ENCODE peak calls at places on chromosome 18, in eight cellular contexts. One of them, this sample, is unnamed.
A peak's percentile ranks its signal among the peaks of the same experiment; 100 is the strongest.

GRCh38 chr18:22723221-22723620 is 209.9 kb upstream of the RBBP8 start:
- DNase-seq in fibroblast of lung: no peak
- DNase-seq in body of pancreas: no peak
- DNase-seq in pancreas: no peak
- DNase-seq in PC-3: no peak
- DNase-seq in cardiac muscle cell: no peak
- DNase-seq in A549: no peak
- DNase-seq in colonic mucosa: no peak
- DNase-seq in this sample: no peak

GRCh38 chr18:70397259-70397925 is 108.5 kb downstream of the SOCS6 start:
- DNase-seq in fibroblast of lung: peak; percentile 33
- DNase-seq in body of pancreas: no peak
- DNase-seq in pancreas: no peak
- DNase-seq in PC-3: peak; percentile 42
- DNase-seq in cardiac muscle cell: no peak
- DNase-seq in A549: no peak
- DNase-seq in colonic mucosa: no peak
- DNase-seq in this sample: no peak

GRCh38 chr18:5238371-5238758 is 41.3 kb upstream of the AKAIN1 start:
- DNase-seq in fibroblast of lung: peak; percentile 52
- DNase-seq in body of pancreas: peak; percentile 85
- DNase-seq in pancreas: peak; percentile 73
- DNase-seq in PC-3: peak; percentile 11
- DNase-seq in cardiac muscle cell: peak; percentile 48
- DNase-seq in A549: no peak
- DNase-seq in colonic mucosa: peak; percentile 85
- DNase-seq in this sample: no peak

GRCh38 chr18:11981633-11982366 is 493 bp downstream of the IMPA2 start:
- DNase-seq in fibroblast of lung: peak; percentile 16
- DNase-seq in body of pancreas: peak; percentile 52
- DNase-seq in pancreas: peak; percentile 80
- DNase-seq in PC-3: peak; percentile 46
- DNase-seq in cardiac muscle cell: peak; percentile 34
- DNase-seq in A549: peak; percentile 35
- DNase-seq in colonic mucosa: peak; percentile 67
- DNase-seq in this sample: peak; percentile 14

GRCh38 chr18:56873441-56874140 is 222.4 kb downstream of the WDR7 start:
- DNase-seq in fibroblast of lung: peak; percentile 6
- DNase-seq in body of pancreas: no peak
- DNase-seq in pancreas: no peak
- DNase-seq in PC-3: no peak
- DNase-seq in cardiac muscle cell: peak; percentile 30
- DNase-seq in A549: no peak
- DNase-seq in colonic mucosa: no peak
- DNase-seq in this sample: no peak

GRCh38 chr18:56738184-56738583 is 87.0 kb downstream of the WDR7 start:
- DNase-seq in fibroblast of lung: no peak
- DNase-seq in body of pancreas: no peak
- DNase-seq in pancreas: no peak
- DNase-seq in PC-3: no peak
- DNase-seq in cardiac muscle cell: no peak
- DNase-seq in A549: no peak
- DNase-seq in colonic mucosa: no peak
- DNase-seq in this sample: no peak

GRCh38 chr18:1663879-1664705 is 759.4 kb downstream of the ADCYAP1 start:
- DNase-seq in fibroblast of lung: peak; percentile 3
- DNase-seq in body of pancreas: peak; percentile 66
- DNase-seq in pancreas: peak; percentile 83
- DNase-seq in PC-3: peak; percentile 69
- DNase-seq in cardiac muscle cell: peak; percentile 45
- DNase-seq in A549: peak; percentile 0
- DNase-seq in colonic mucosa: peak; percentile 31
- DNase-seq in this sample: peak; percentile 49

GRCh38 chr18:14086459-14087231 is 45.6 kb downstream of the ZNF519 start:
- DNase-seq in fibroblast of lung: peak; percentile 19
- DNase-seq in body of pancreas: peak; percentile 17
- DNase-seq in pancreas: no peak
- DNase-seq in PC-3: peak; percentile 63
- DNase-seq in cardiac muscle cell: peak; percentile 52
- DNase-seq in A549: peak; percentile 2
- DNase-seq in colonic mucosa: no peak
- DNase-seq in this sample: peak; percentile 59

GRCh38 chr18:41504316-41504715 is 450.7 kb upstream of the PIK3C3 start:
- DNase-seq in fibroblast of lung: peak; percentile 17
- DNase-seq in body of pancreas: no peak
- DNase-seq in pancreas: no peak
- DNase-seq in PC-3: peak; percentile 64
- DNase-seq in cardiac muscle cell: no peak
- DNase-seq in A549: no peak
- DNase-seq in colonic mucosa: no peak
- DNase-seq in this sample: no peak

DNA sequence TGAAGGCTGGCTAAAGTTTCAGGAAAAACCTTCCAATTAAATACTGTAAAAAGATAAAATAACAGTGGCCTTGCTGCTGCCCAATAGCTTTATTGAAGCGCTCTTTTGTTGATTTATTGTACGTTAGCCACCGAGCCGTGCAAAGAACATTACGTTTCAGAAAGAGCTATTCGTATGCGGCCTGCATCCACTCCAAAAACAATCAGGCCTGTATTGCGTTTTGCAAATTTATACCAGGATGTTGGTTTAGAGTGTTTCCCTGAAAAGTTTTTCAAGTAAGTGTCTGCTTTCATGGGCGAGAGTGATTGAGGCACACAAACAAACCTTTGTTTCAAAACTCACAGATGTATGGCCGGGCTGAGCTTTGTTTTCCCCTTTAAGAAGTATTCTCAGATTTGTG is 257.2 kb upstream of the SALL3 start:
- DNase-seq in fibroblast of lung: no peak
- DNase-seq in body of pancreas: no peak
- DNase-seq in pancreas: no peak
- DNase-seq in PC-3: no peak
- DNase-seq in cardiac muscle cell: no peak
- DNase-seq in A549: no peak
- DNase-seq in colonic mucosa: no peak
- DNase-seq in this sample: no peak
- H3K4me3 ChIP-seq in fibroblast of lung: no peak overlapping the region
- H3K4me3 ChIP-seq in body of pancreas: no peak overlapping the region
- H3K4me3 ChIP-seq in pancreas: no peak overlapping the region
- H3K4me3 ChIP-seq in PC-3: no peak overlapping the region
- H3K4me3 ChIP-seq in cardiac muscle cell: no peak overlapping the region
- H3K4me3 ChIP-seq in A549: no peak overlapping the region
- H3K4me3 ChIP-seq in colonic mucosa: no peak overlapping the region
- H3K4me3 ChIP-seq in this sample: no peak overlapping the region

DNA sequence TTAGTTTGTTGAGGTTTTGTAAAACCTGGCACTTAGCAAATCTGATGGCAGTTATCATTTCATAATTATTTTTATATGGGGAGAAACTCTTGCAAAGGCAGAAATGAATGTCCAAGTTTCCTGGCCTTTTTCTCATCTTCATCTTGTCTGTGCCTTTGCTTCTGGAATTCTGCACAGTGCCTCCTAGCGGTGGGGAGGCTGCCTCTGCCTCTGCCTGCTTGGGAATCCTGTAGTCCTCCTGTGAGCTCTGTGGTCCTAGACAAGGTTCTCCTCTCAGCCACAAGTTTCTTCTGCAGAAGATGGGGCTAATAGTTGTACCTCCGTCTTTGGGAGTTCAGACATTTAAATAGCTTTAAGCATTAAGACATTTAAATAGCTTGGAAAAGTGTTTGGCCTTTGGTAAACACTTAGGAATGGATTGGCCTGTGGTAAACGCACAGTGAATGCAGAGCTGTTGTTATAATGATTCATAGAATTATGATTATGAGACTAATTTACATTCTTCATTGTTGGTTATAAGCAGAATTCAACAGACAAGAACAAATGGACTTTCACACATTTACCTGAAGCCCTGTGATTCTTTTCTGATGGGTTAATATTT is 101.2 kb downstream of the ZNF236 start:
- DNase-seq in fibroblast of lung: peak; percentile 2
- DNase-seq in body of pancreas: no peak
- DNase-seq in pancreas: no peak
- DNase-seq in PC-3: peak; percentile 66
- DNase-seq in cardiac muscle cell: peak; percentile 19
- DNase-seq in A549: peak; percentile 5
- DNase-seq in colonic mucosa: no peak
- DNase-seq in this sample: peak; percentile 12
- TF ChIP-seq CTCF in fibroblast of lung: peak; percentile 46
- TF ChIP-seq CTCF in body of pancreas: no peak
- TF ChIP-seq CTCF in pancreas: peak; percentile 18
- TF ChIP-seq CTCF in PC-3: peak; percentile 87
- TF ChIP-seq CTCF in cardiac muscle cell: peak; percentile 43
- TF ChIP-seq CTCF in A549: peak; percentile 33
- TF ChIP-seq CTCF in colonic mucosa: peak; percentile 27
- TF ChIP-seq CTCF in this sample: peak; percentile 51

DNA sequence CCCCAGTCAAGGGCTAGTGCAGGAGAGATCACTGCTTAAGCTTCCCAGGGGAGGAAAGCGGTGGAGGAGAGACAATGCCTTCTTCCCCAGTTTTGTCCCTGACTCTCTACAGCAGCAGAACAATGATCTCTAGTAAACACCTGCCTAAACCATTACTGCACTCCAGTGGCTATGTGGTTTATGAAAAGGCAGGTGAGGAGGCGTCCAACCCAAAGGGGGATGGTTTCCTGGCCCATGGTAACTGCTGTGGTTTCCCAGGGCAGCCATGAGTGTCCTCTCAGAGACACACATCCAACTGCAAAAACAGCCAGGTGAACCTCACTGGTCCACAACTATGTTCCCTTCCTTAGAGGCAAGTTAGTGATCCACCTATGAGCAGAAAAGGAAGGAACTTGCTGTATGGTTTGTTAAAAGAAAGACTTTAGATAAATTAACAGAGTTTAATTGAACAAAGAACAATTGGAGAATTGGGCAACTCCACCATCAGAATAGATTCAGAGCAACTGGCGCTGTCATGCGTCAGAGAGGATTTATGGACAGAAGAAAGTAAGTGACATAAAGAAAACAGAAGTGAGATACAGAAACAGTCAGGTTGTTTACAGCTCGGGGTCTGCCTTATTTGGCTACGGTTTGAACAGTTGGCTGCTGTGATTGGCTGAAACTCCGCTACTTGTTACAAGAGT is 4.8 kb upstream of the TTC39C start:
- DNase-seq in fibroblast of lung: no peak
- DNase-seq in body of pancreas: no peak
- DNase-seq in pancreas: no peak
- DNase-seq in PC-3: no peak
- DNase-seq in cardiac muscle cell: no peak
- DNase-seq in A549: no peak
- DNase-seq in colonic mucosa: no peak
- DNase-seq in this sample: no peak
- H3K4me3 ChIP-seq in fibroblast of lung: no peak overlapping the region
- H3K4me3 ChIP-seq in body of pancreas: no peak overlapping the region
- H3K4me3 ChIP-seq in pancreas: no peak overlapping the region
- H3K4me3 ChIP-seq in PC-3: no peak overlapping the region
- H3K4me3 ChIP-seq in cardiac muscle cell: no peak overlapping the region
- H3K4me3 ChIP-seq in A549: no peak overlapping the region
- H3K4me3 ChIP-seq in colonic mucosa: no peak overlapping the region
- H3K4me3 ChIP-seq in this sample: no peak overlapping the region

GRCh38 chr18:74513149-74513882 is 17.2 kb downstream of the CNDP2 start:
- DNase-seq in fibroblast of lung: no peak
- DNase-seq in body of pancreas: no peak
- DNase-seq in pancreas: no peak
- DNase-seq in PC-3: no peak
- DNase-seq in cardiac muscle cell: no peak
- DNase-seq in A549: no peak
- DNase-seq in colonic mucosa: no peak
- DNase-seq in this sample: no peak
- TF ChIP-seq CTCF in fibroblast of lung: no peak
- TF ChIP-seq CTCF in body of pancreas: no peak
- TF ChIP-seq CTCF in pancreas: no peak
- TF ChIP-seq CTCF in PC-3: no peak
- TF ChIP-seq CTCF in cardiac muscle cell: no peak
- TF ChIP-seq CTCF in A549: no peak
- TF ChIP-seq CTCF in colonic mucosa: no peak
- TF ChIP-seq CTCF in this sample: no peak

GRCh38 chr18:31120594-31120993 is 18.4 kb upstream of the DSC2 start:
- DNase-seq in fibroblast of lung: no peak
- DNase-seq in body of pancreas: no peak
- DNase-seq in pancreas: no peak
- DNase-seq in PC-3: no peak
- DNase-seq in cardiac muscle cell: no peak
- DNase-seq in A549: no peak
- DNase-seq in colonic mucosa: no peak
- DNase-seq in this sample: no peak
- H3K4me3 ChIP-seq in fibroblast of lung: no peak overlapping the region
- H3K4me3 ChIP-seq in body of pancreas: no peak overlapping the region
- H3K4me3 ChIP-seq in pancreas: no peak overlapping the region
- H3K4me3 ChIP-seq in PC-3: no peak overlapping the region
- H3K4me3 ChIP-seq in cardiac muscle cell: no peak overlapping the region
- H3K4me3 ChIP-seq in A549: no peak overlapping the region
- H3K4me3 ChIP-seq in colonic mucosa: no peak overlapping the region
- H3K4me3 ChIP-seq in this sample: no peak overlapping the region

GRCh38 chr18:65968605-65969004 is 217.8 kb downstream of the CDH7 start:
- DNase-seq in fibroblast of lung: no peak
- DNase-seq in body of pancreas: no peak
- DNase-seq in pancreas: no peak
- DNase-seq in PC-3: peak; percentile 24
- DNase-seq in cardiac muscle cell: no peak
- DNase-seq in A549: no peak
- DNase-seq in colonic mucosa: no peak
- DNase-seq in this sample: no peak
- TF ChIP-seq CTCF in fibroblast of lung: no peak
- TF ChIP-seq CTCF in body of pancreas: no peak
- TF ChIP-seq CTCF in pancreas: no peak
- TF ChIP-seq CTCF in PC-3: peak; percentile 69
- TF ChIP-seq CTCF in cardiac muscle cell: no peak
- TF ChIP-seq CTCF in A549: no peak
- TF ChIP-seq CTCF in colonic mucosa: no peak
- TF ChIP-seq CTCF in this sample: no peak

GRCh38 chr18:44732604-44733003 is 51.9 kb downstream of the SETBP1 start:
- DNase-seq in fibroblast of lung: no peak
- DNase-seq in body of pancreas: peak; percentile 59
- DNase-seq in pancreas: no peak
- DNase-seq in PC-3: no peak
- DNase-seq in cardiac muscle cell: no peak
- DNase-seq in A549: no peak
- DNase-seq in colonic mucosa: no peak
- DNase-seq in this sample: no peak

GRCh38 chr18:44727291-44727690 is 46.6 kb downstream of the SETBP1 start:
- DNase-seq in fibroblast of lung: no peak
- DNase-seq in body of pancreas: no peak
- DNase-seq in pancreas: no peak
- DNase-seq in PC-3: no peak
- DNase-seq in cardiac muscle cell: no peak
- DNase-seq in A549: no peak
- DNase-seq in colonic mucosa: no peak
- DNase-seq in this sample: no peak

GRCh38 chr18:44731160-44731865 is 50.6 kb downstream of the SETBP1 start:
- DNase-seq in fibroblast of lung: no peak
- DNase-seq in body of pancreas: no peak
- DNase-seq in pancreas: no peak
- DNase-seq in PC-3: no peak
- DNase-seq in cardiac muscle cell: no peak
- DNase-seq in A549: no peak
- DNase-seq in colonic mucosa: no peak
- DNase-seq in this sample: no peak

GRCh38 chr18:44731866-44732555 is 51.3 kb downstream of the SETBP1 start:
- DNase-seq in fibroblast of lung: peak; percentile 70
- DNase-seq in body of pancreas: no peak
- DNase-seq in pancreas: no peak
- DNase-seq in PC-3: peak; percentile 59
- DNase-seq in cardiac muscle cell: no peak
- DNase-seq in A549: no peak
- DNase-seq in colonic mucosa: no peak
- DNase-seq in this sample: no peak

GRCh38 chr18:44729631-44730101 is 49.0 kb downstream of the SETBP1 start:
- DNase-seq in fibroblast of lung: peak; percentile 84
- DNase-seq in body of pancreas: peak; percentile 30
- DNase-seq in pancreas: no peak
- DNase-seq in PC-3: no peak
- DNase-seq in cardiac muscle cell: peak; percentile 60
- DNase-seq in A549: no peak
- DNase-seq in colonic mucosa: peak; percentile 39
- DNase-seq in this sample: peak; percentile 75
- H3K4me3 ChIP-seq in fibroblast of lung: no peak overlapping the region
- H3K4me3 ChIP-seq in body of pancreas: no peak overlapping the region
- H3K4me3 ChIP-seq in pancreas: no peak overlapping the region
- H3K4me3 ChIP-seq in PC-3: no peak overlapping the region
- H3K4me3 ChIP-seq in cardiac muscle cell: no peak overlapping the region
- H3K4me3 ChIP-seq in A549: no peak overlapping the region
- H3K4me3 ChIP-seq in colonic mucosa: no peak overlapping the region
- H3K4me3 ChIP-seq in this sample: no peak overlapping the region